ENCODE peak calls at places on chromosome 22, in seven cellular contexts. W is HCT116, J is neural progenitor cell, A is GM23248, Z is hepatocyte, D is SK-N-SH, O is OCI-LY7. X is an unnamed sample.

GRCh38 chr22:26800858-26801257 is 143.5 kb downstream of the MIAT start:
- DNase-seq in D (peak), J (peak), Z (peak), A (no peak), W (no peak), O (no peak), X (no peak)

GRCh38 chr22:32619614-32620426 is 145.2 kb downstream of the FBXO7 start:
- DNase-seq in W (no peak), A (peak), D (no peak), J (no peak), Z (no peak), O (no peak), X (peak)

GRCh38 chr22:45903355-45904149 is 73.4 kb downstream of the WNT7B start:
- DNase-seq in W (no peak), A (peak), O (no peak), D (no peak), J (no peak), Z (peak), X (peak)

GRCh38 chr22:50218996-50219727 is 18.4 kb downstream of the SELENOO start:
- DNase-seq in J (no peak), A (peak), O (no peak), W (peak), D (peak), Z (peak), X (peak)

GRCh38 chr22:45290410-45290936 is 5.7 kb downstream of the UPK3A start:
- DNase-seq in W (peak), Z (peak), O (no peak), J (peak), D (no peak), A (peak), X (peak)

GRCh38 chr22:50698546-50698945 is 25.9 kb downstream of the SHANK3 start:
- DNase-seq in Z (no peak), O (no peak), A (peak), W (no peak), D (no peak), J (no peak), X (no peak)

GRCh38 chr22:19495562-19496323 is 16.0 kb downstream of the CDC45 start:
- DNase-seq in W (no peak), D (no peak), J (no peak), Z (no peak), O (peak), A (peak), X (peak)

GRCh38 chr22:45270095-45271020 is 14.4 kb upstream of the UPK3A start:
- DNase-seq in D (no peak), J (no peak), O (no peak), A (no peak), W (no peak), Z (no peak), X (no peak)

GRCh38 chr22:17896552-17896951 is 122.3 kb upstream of the BID start:
- DNase-seq in J (peak), O (no peak), D (peak), Z (no peak), A (no peak), W (no peak), X (no peak)

GRCh38 chr22:26414347-26414746 is 14.7 kb upstream of the ASPHD2 start:
- DNase-seq in D (no peak), Z (no peak), J (no peak), W (no peak), O (no peak), A (no peak), X (no peak)

GRCh38 chr22:26546282-26546681 is 34.0 kb upstream of the TFIP11 start:
- DNase-seq in O (no peak), A (no peak), J (no peak), D (no peak), W (no peak), Z (no peak), X (no peak)

GRCh38 chr22:26573026-26573662 is 16.8 kb downstream of the TPST2 start:
- DNase-seq in A (no peak), W (no peak), Z (no peak), D (no peak), O (no peak), J (no peak), X (no peak)

GRCh38 chr22:20601308-20601707 is 93.9 kb downstream of the MED15 start:
- DNase-seq in W (no peak), D (no peak), Z (no peak), J (no peak), A (no peak), O (no peak), X (no peak)
- H2AFZ ChIP-seq in W (no peak), D (no peak), Z (no peak), J (no peak), A (no peak), O (no peak), X (no peak)

DNA sequence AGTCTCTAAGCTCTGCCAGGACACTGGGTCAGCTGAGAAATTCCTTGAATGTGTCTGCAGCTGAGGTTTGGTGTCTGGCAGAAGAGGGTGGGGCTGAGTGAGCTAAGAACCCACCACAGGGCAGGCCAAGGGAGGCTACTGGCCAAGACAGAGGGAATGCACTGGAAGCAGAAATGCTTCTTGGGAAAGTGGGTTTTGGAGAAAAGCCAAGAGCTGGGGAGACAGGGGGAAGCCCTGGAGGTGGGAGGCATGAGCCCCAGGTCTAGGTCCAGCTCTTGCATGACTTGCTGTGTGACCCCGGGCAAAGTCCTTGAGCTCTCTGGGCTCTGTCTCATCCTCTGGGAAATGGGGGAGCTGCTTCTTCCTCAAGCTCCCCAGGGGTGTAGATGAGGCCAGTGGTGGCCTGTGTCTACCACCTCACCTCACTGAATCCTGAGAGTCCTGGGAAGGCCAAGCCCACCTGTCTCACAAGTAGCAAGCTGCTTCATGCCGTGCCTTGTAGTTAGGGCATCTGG is 2.3 kb downstream of the MMP11 start:
- DNase-seq in J (peak), W (no peak), A (peak), Z (peak), D (no peak), O (no peak), X (no peak)
- H3K4me2 ChIP-seq in J (peak), W (no peak), A (no peak), Z (peak), D (no peak), O (no peak), X (no peak)

GRCh38 chr22:30964858-30965257 is 3.7 kb downstream of the MORC2 start:
- DNase-seq in D (no peak), Z (no peak), O (no peak), W (no peak), A (no peak), J (no peak), X (no peak)

GRCh38 chr22:30969532-30970355 is 679 bp downstream of the TUG1 start:
- DNase-seq in D (no peak), Z (peak), J (no peak), W (no peak), O (peak), A (peak), X (peak)

GRCh38 chr22:30970356-30970746 is 1.3 kb downstream of the TUG1 start:
- DNase-seq in W (no peak), O (no peak), A (peak), Z (no peak), D (no peak), J (no peak), X (no peak)

GRCh38 chr22:30968924-30969531 is at the start of gene TUG1:
- DNase-seq in J (peak), D (peak), W (peak), Z (peak), O (peak), A (peak), X (peak)

GRCh38 chr22:30968015-30968923 is at the start of gene MORC2:
- DNase-seq in W (no peak), O (no peak), D (no peak), A (no peak), Z (peak), J (no peak), X (peak)
- TF ChIP-seq EZH2phosphoT487 in W (no peak), O (no peak), D (no peak), A (no peak), Z (no peak), J (no peak), X (no peak)

DNA sequence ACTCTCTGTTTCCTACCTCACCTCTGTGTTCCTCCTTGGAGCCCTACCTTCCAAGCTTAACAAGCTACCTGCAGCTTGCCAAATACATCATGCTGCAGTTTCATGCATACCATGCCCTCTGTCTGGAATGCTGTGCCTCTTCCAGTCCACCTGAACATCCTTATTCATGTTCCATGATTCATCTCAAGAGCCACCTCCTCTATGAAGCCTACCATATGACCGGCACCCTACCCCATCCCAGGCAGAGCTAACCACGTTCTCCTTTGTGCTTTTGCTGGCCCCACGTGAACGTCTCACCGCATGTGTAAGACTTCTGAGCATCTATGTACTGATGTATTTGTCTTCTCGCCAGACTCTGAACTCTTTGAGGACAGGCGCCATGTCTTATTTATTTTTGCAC is 31.2 kb downstream of the TST start:
- DNase-seq in O (no peak), Z (no peak), A (no peak), D (no peak), J (no peak), W (no peak), X (no peak)
- H2AFZ ChIP-seq in O (no peak), Z (no peak), A (no peak), D (no peak), J (no peak), W (no peak), X (no peak)

DNA sequence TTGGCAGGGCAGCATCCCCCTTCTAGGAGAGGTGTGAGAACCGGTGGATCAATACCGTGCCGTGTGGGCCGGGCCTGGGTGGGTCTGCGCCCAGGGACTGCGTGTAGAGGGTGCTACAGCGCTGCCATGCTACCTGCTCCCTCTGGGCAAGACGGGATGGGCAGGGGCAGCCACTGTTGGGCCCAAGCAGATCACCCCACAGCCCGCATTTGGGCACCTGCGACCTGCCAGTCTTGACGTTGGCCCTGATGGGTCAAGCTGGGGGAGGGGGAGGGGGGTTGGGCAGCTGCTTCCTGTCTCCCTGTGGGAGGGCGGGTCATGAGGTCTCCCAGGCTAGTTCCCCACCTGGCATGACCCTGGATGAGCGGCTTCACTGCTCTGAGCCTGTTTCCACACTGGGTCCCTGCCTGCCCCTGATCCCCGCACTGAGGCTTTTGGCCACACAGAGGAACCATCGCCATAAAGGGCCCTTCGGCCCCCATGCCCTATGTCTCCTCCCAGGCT is 2.8 kb upstream of the RPS19BP1 start:
- DNase-seq in W (no peak), O (no peak), D (no peak), Z (no peak), A (no peak), J (no peak), X (no peak)
- H3K4me2 ChIP-seq in W (peak), O (no peak), D (no peak), Z (peak), A (no peak), J (peak), X (peak)

GRCh38 chr22:27895600-27895999 is 23.5 kb downstream of the PITPNB start:
- DNase-seq in A (no peak), J (no peak), O (no peak), Z (no peak), W (no peak), D (no peak), X (no peak)

GRCh38 chr22:27896251-27896650 is 22.8 kb downstream of the PITPNB start:
- DNase-seq in J (no peak), O (no peak), Z (no peak), D (no peak), A (no peak), W (no peak), X (no peak)

GRCh38 chr22:27892811-27893210 is 26.2 kb downstream of the PITPNB start:
- DNase-seq in O (no peak), Z (no peak), A (no peak), J (no peak), D (no peak), W (no peak), X (no peak)

GRCh38 chr22:27888310-27888709 is 30.7 kb downstream of the PITPNB start:
- DNase-seq in J (no peak), O (no peak), D (no peak), Z (no peak), W (no peak), A (no peak), X (no peak)

GRCh38 chr22:27892064-27892463 is 27.0 kb downstream of the PITPNB start:
- DNase-seq in O (no peak), Z (no peak), J (no peak), W (no peak), A (no peak), D (no peak), X (no peak)
- TF ChIP-seq EZH2phosphoT487 in O (no peak), Z (no peak), J (no peak), W (no peak), A (no peak), D (no peak), X (no peak)

GRCh38 chr22:43289551-43289963 is 53.6 kb downstream of the SCUBE1 start:
- DNase-seq in O (no peak), D (no peak), J (no peak), W (no peak), Z (no peak), A (peak), X (no peak)
- H2AFZ ChIP-seq in O (no peak), D (no peak), J (no peak), W (no peak), Z (no peak), A (peak), X (peak)

DNA sequence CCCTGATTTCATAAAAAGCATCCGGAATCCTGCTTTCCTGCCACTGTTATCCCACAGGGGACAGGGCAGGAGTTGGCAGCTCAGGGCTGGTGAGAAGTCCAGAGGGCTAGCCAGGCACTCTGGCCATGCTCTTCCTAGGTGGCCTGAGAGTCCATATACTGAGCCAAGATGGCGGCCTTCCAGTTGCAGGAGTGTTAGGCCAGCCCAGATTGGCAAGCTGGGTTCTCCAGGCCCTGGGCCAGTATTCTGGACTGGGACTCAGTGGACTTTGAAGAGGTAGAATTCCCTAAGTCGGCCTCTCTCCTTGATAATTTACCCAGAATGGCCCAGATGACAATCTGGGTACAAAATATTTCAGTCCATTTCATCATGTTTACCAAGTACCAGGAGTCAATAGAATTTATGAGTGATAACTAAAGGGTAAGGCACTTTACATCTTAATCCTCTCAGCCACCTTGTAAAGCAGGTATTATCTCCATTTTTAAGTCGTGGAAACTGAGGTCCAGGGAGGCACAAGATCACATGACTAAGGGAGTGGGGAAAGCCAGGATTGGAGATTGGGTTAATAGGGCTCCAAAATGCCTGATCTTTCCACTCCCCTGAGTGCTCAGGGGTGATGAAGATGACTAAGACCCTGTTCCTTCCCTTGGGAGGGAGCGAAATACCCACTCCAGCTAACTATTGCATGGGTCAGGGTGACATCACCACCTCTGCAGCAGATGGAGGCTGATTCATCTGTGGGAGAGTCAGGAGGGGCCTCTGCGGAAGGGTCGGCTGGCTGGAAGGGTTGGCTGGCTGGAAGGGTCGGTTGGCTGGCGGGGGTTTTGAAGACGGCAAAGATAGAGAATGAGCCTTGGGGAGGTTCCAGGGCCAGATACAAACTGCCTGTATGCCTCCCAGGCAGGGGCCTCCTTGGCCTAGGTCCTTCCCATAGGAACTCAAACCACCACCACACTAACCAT is 1.2 kb upstream of the MICALL1 start:
- DNase-seq in D (peak), Z (peak), A (peak), O (no peak), W (peak), J (no peak), X (peak)
- H3K4me2 ChIP-seq in D (peak), Z (peak), A (peak), O (peak), W (peak), J (no peak), X (peak)

GRCh38 chr22:29080061-29080975 is 7.5 kb downstream of the KREMEN1 start:
- DNase-seq in O (no peak), J (no peak), Z (no peak), D (peak), W (no peak), A (peak), X (peak)
- TF ChIP-seq EZH2phosphoT487 in O (no peak), J (no peak), Z (no peak), D (no peak), W (no peak), A (no peak), X (no peak)

DNA sequence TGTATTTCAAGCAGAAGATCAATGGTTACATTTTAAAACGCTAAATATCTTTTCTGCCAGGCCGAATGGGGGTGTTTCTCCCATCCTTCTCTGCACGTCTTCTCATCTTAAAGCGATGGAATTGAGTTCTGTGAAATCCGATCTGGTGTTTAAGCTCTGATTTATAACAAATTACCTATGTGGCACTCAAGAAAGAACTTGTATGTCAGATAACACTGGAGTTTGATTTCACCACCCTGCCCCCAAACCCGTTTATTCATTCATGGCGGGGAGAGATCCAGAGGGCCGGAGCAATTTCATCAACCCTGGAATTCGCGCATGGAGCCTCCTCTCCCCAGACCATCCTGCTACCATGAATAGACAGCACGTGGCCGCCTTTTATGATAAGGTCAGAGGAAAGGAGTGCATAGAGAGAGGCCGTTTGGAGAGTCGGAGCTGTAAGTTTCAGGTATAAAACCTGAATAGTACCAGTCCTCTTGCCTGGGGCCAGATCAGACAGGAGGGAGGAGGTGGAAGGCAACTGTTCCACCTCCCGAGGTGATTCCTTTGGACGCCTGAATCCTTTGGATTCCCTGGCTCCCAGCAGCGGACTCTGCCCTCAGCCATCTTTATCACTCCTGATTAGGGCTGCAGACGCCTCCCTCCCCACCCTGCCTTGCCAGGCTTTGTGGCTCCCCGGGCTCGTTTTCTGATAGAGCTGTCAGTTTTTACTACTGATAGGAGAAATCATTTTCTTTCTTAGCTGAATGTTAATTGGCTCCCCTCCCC is 27.3 kb upstream of the NFAM1 start:
- DNase-seq in J (no peak), Z (peak), O (no peak), A (no peak), D (peak), W (no peak), X (no peak)
- H2AFZ ChIP-seq in J (peak), Z (peak), O (no peak), A (no peak), D (no peak), W (no peak), X (no peak)

X was measured in PC-3.